ENCODE peak calls at places on chromosomes 12 and 14, in four cellular contexts. G is HepG2, B is K562, W is GM12878. N is an unnamed sample.

GRCh38 chr12:79547735-79548347 is 142.9 kb downstream of the PAWR start:
- DNase-seq in B (peak), G (peak), W (peak), N (peak)

GRCh38 chr14:98347686-98348085 is 924.3 kb downstream of the BCL11B start:
- DNase-seq in B (no peak), G (no peak), W (no peak), N (no peak)

GRCh38 chr14:54614296-54614695 is 47.4 kb downstream of the SAMD4A start:
- DNase-seq in W (no peak), B (no peak), G (no peak), N (no peak)

GRCh38 chr14:36604757-36605505 is 22.5 kb upstream of the NKX2-8 start:
- DNase-seq in G (peak), B (peak), W (no peak), N (no peak)

GRCh38 chr14:72404106-72404774 is 472.0 kb downstream of the RGS6 start:
- DNase-seq in G (no peak), B (no peak), W (no peak), N (no peak)

GRCh38 chr12:44403185-44403584 is 472.9 kb downstream of the NELL2 start:
- DNase-seq in G (no peak), W (no peak), B (no peak), N (no peak)

GRCh38 chr14:89748004-89748403 is 206.5 kb downstream of the EFCAB11 start:
- DNase-seq in G (no peak), B (no peak), W (no peak), N (no peak)

GRCh38 chr12:47753021-47754001 is 5.4 kb downstream of the RAPGEF3 start:
- DNase-seq in B (no peak), G (no peak), W (no peak), N (peak)

GRCh38 chr12:69055280-69055679 is 122.3 kb upstream of the CPM start:
- DNase-seq in B (no peak), W (no peak), G (peak), N (no peak)

GRCh38 chr14:80930836-80931389 is 10.6 kb downstream of the CEP128 start:
- DNase-seq in G (no peak), W (peak), B (no peak), N (no peak)

GRCh38 chr12:124032265-124032886 is 59.4 kb downstream of the ZNF664 start:
- DNase-seq in W (no peak), G (peak), B (peak), N (no peak)

GRCh38 chr14:81001447-81001846 is 46.0 kb downstream of the TSHR start:
- DNase-seq in G (no peak), B (no peak), W (no peak), N (no peak)

GRCh38 chr12:39966738-39967137 is 139.1 kb downstream of the SLC2A13 start:
- DNase-seq in G (no peak), W (no peak), B (no peak), N (no peak)

GRCh38 chr14:82796081-82796480 is 1262.4 kb upstream of the SEL1L start:
- DNase-seq in W (no peak), G (no peak), B (no peak), N (no peak)

GRCh38 chr12:49518914-49519573 is 19.8 kb upstream of the KCNH3 start:
- DNase-seq in B (no peak), W (no peak), G (no peak), N (no peak)

GRCh38 chr12:49519574-49519936 is 19.3 kb upstream of the KCNH3 start:
- DNase-seq in G (no peak), B (no peak), W (no peak), N (no peak)

GRCh38 chr12:49525942-49526341 is 12.9 kb upstream of the KCNH3 start:
- DNase-seq in W (no peak), B (no peak), G (no peak), N (no peak)

GRCh38 chr12:49524660-49525324 is 14.0 kb upstream of the KCNH3 start:
- DNase-seq in W (no peak), B (no peak), G (no peak), N (no peak)

GRCh38 chr12:49521391-49521790 is 17.4 kb upstream of the KCNH3 start:
- DNase-seq in B (no peak), W (no peak), G (no peak), N (no peak)
- TF ChIP-seq BRCA1 in B (no peak), W (no peak), G (no peak), N (no peak)

GRCh38 chr14:65772901-65773574 is 360.5 kb downstream of the FUT8 start:
- DNase-seq in W (no peak), B (no peak), G (no peak), N (no peak)
- TF ChIP-seq GABPA in W (no peak), B (no peak), G (no peak), N (no peak)

GRCh38 chr14:96255501-96256366 is at the start of gene BDKRB1:
- DNase-seq in G (no peak), W (no peak), B (no peak), N (no peak)
- TF ChIP-seq BRCA1 in G (no peak), W (no peak), B (no peak), N (no peak)

GRCh38 chr12:84653482-84653881 is 259.1 kb downstream of the SLC6A15 start:
- DNase-seq in W (no peak), G (no peak), B (no peak), N (no peak)
- TF ChIP-seq GABPA in W (no peak), G (no peak), B (no peak), N (no peak)